ENCODE peak calls at places on chromosomes 13 and 19, in ten cellular contexts. One of them, this sample, is unnamed.

GRCh38 chr19:28744943-28745342 is 468.0 kb downstream of the UQCRFS1 start:
- DNase-seq in fibroblast of the aortic adventitia: no peak
- DNase-seq in left lung: no peak
- DNase-seq in foreskin fibroblast: no peak
- DNase-seq in fibroblast of lung: no peak
- DNase-seq in Peyer's patch: no peak
- DNase-seq in AG04450: no peak
- DNase-seq in cardiac muscle cell: no peak
- DNase-seq in CD8-positive, alpha-beta T cell: no peak
- DNase-seq in right lobe of liver: no peak
- DNase-seq in this sample: no peak

GRCh38 chr13:24709186-24709913 is 29.1 kb downstream of the ATP12A start:
- DNase-seq in foreskin fibroblast: no peak
- DNase-seq in right lobe of liver: no peak
- DNase-seq in CD8-positive, alpha-beta T cell: peak
- DNase-seq in fibroblast of lung: no peak
- DNase-seq in left lung: no peak
- DNase-seq in Peyer's patch: no peak
- DNase-seq in fibroblast of the aortic adventitia: no peak
- DNase-seq in cardiac muscle cell: no peak
- DNase-seq in AG04450: no peak
- DNase-seq in this sample: no peak

GRCh38 chr13:67880916-67881315 is 650.8 kb upstream of the PCDH9 start:
- DNase-seq in left lung: no peak
- DNase-seq in foreskin fibroblast: no peak
- DNase-seq in fibroblast of the aortic adventitia: no peak
- DNase-seq in Peyer's patch: no peak
- DNase-seq in fibroblast of lung: no peak
- DNase-seq in AG04450: no peak
- DNase-seq in CD8-positive, alpha-beta T cell: no peak
- DNase-seq in cardiac muscle cell: no peak
- DNase-seq in right lobe of liver: no peak
- DNase-seq in this sample: peak

GRCh38 chr19:32349724-32350475 is 4.5 kb downstream of the ZNF507 start:
- DNase-seq in fibroblast of lung: no peak
- DNase-seq in foreskin fibroblast: no peak
- DNase-seq in Peyer's patch: no peak
- DNase-seq in fibroblast of the aortic adventitia: no peak
- DNase-seq in cardiac muscle cell: no peak
- DNase-seq in CD8-positive, alpha-beta T cell: no peak
- DNase-seq in right lobe of liver: no peak
- DNase-seq in AG04450: no peak
- DNase-seq in left lung: no peak
- DNase-seq in this sample: no peak

GRCh38 chr13:26482451-26483197 is 74.9 kb upstream of the WASF3 start:
- DNase-seq in AG04450: no peak
- DNase-seq in Peyer's patch: peak
- DNase-seq in left lung: no peak
- DNase-seq in fibroblast of lung: peak
- DNase-seq in foreskin fibroblast: peak
- DNase-seq in CD8-positive, alpha-beta T cell: peak
- DNase-seq in cardiac muscle cell: peak
- DNase-seq in right lobe of liver: peak
- DNase-seq in fibroblast of the aortic adventitia: peak
- DNase-seq in this sample: peak

GRCh38 chr13:111922086-111922485 is 144.9 kb upstream of the SOX1 start:
- DNase-seq in foreskin fibroblast: no peak
- DNase-seq in cardiac muscle cell: no peak
- DNase-seq in CD8-positive, alpha-beta T cell: no peak
- DNase-seq in Peyer's patch: no peak
- DNase-seq in fibroblast of the aortic adventitia: no peak
- DNase-seq in left lung: peak
- DNase-seq in right lobe of liver: no peak
- DNase-seq in fibroblast of lung: no peak
- DNase-seq in AG04450: no peak
- DNase-seq in this sample: no peak

GRCh38 chr19:18543814-18544475 is 572 bp upstream of the FKBP8 start:
- DNase-seq in AG04450: no peak
- DNase-seq in foreskin fibroblast: peak
- DNase-seq in CD8-positive, alpha-beta T cell: peak
- DNase-seq in right lobe of liver: peak
- DNase-seq in fibroblast of the aortic adventitia: peak
- DNase-seq in Peyer's patch: peak
- DNase-seq in cardiac muscle cell: peak
- DNase-seq in left lung: peak
- DNase-seq in fibroblast of lung: peak
- DNase-seq in this sample: peak

GRCh38 chr19:17623224-17623935 is 64.8 kb downstream of the UNC13A start:
- DNase-seq in left lung: no peak
- DNase-seq in right lobe of liver: no peak
- DNase-seq in cardiac muscle cell: no peak
- DNase-seq in fibroblast of lung: no peak
- DNase-seq in AG04450: no peak
- DNase-seq in foreskin fibroblast: no peak
- DNase-seq in CD8-positive, alpha-beta T cell: no peak
- DNase-seq in fibroblast of the aortic adventitia: no peak
- DNase-seq in Peyer's patch: no peak
- DNase-seq in this sample: no peak

GRCh38 chr13:85737952-85738351 is 61.3 kb downstream of the SLITRK6 start:
- DNase-seq in fibroblast of lung: no peak
- DNase-seq in Peyer's patch: no peak
- DNase-seq in right lobe of liver: no peak
- DNase-seq in CD8-positive, alpha-beta T cell: no peak
- DNase-seq in foreskin fibroblast: no peak
- DNase-seq in AG04450: no peak
- DNase-seq in left lung: no peak
- DNase-seq in cardiac muscle cell: no peak
- DNase-seq in fibroblast of the aortic adventitia: no peak
- DNase-seq in this sample: no peak

GRCh38 chr13:99275093-99275469 is 16.9 kb upstream of the GPR18 start:
- DNase-seq in left lung: no peak
- DNase-seq in right lobe of liver: no peak
- DNase-seq in fibroblast of lung: peak
- DNase-seq in foreskin fibroblast: peak
- DNase-seq in AG04450: no peak
- DNase-seq in cardiac muscle cell: no peak
- DNase-seq in CD8-positive, alpha-beta T cell: peak
- DNase-seq in fibroblast of the aortic adventitia: peak
- DNase-seq in Peyer's patch: no peak
- DNase-seq in this sample: peak

GRCh38 chr19:42596391-42597071 is 1.8 kb upstream of the CEACAM8 start:
- DNase-seq in CD8-positive, alpha-beta T cell: peak
- DNase-seq in left lung: no peak
- DNase-seq in foreskin fibroblast: no peak
- DNase-seq in fibroblast of lung: peak
- DNase-seq in cardiac muscle cell: peak
- DNase-seq in fibroblast of the aortic adventitia: peak
- DNase-seq in Peyer's patch: peak
- DNase-seq in right lobe of liver: peak
- DNase-seq in AG04450: no peak
- DNase-seq in this sample: peak

GRCh38 chr19:1854542-1855039 is 6.3 kb upstream of the REXO1 start:
- DNase-seq in fibroblast of lung: no peak
- DNase-seq in left lung: no peak
- DNase-seq in Peyer's patch: no peak
- DNase-seq in foreskin fibroblast: no peak
- DNase-seq in AG04450: no peak
- DNase-seq in fibroblast of the aortic adventitia: no peak
- DNase-seq in right lobe of liver: peak
- DNase-seq in cardiac muscle cell: no peak
- DNase-seq in CD8-positive, alpha-beta T cell: no peak
- DNase-seq in this sample: no peak

GRCh38 chr19:1855040-1855827 is 7.0 kb upstream of the REXO1 start:
- DNase-seq in Peyer's patch: peak
- DNase-seq in AG04450: peak
- DNase-seq in fibroblast of the aortic adventitia: peak
- DNase-seq in CD8-positive, alpha-beta T cell: peak
- DNase-seq in left lung: peak
- DNase-seq in cardiac muscle cell: peak
- DNase-seq in right lobe of liver: peak
- DNase-seq in fibroblast of lung: peak
- DNase-seq in foreskin fibroblast: peak
- DNase-seq in this sample: peak

GRCh38 chr19:1853295-1854031 is 5.2 kb upstream of the REXO1 start:
- DNase-seq in fibroblast of the aortic adventitia: peak
- DNase-seq in cardiac muscle cell: peak
- DNase-seq in Peyer's patch: peak
- DNase-seq in foreskin fibroblast: peak
- DNase-seq in AG04450: no peak
- DNase-seq in fibroblast of lung: peak
- DNase-seq in CD8-positive, alpha-beta T cell: peak
- DNase-seq in left lung: peak
- DNase-seq in right lobe of liver: peak
- DNase-seq in this sample: peak

GRCh38 chr19:1852729-1853128 is 4.4 kb upstream of the REXO1 start:
- DNase-seq in AG04450: no peak
- DNase-seq in right lobe of liver: no peak
- DNase-seq in fibroblast of lung: no peak
- DNase-seq in foreskin fibroblast: no peak
- DNase-seq in Peyer's patch: no peak
- DNase-seq in cardiac muscle cell: no peak
- DNase-seq in CD8-positive, alpha-beta T cell: no peak
- DNase-seq in left lung: no peak
- DNase-seq in fibroblast of the aortic adventitia: no peak
- DNase-seq in this sample: no peak

GRCh38 chr19:1854032-1854541 is 5.8 kb upstream of the REXO1 start:
- DNase-seq in CD8-positive, alpha-beta T cell: no peak
- DNase-seq in left lung: no peak
- DNase-seq in Peyer's patch: no peak
- DNase-seq in fibroblast of the aortic adventitia: no peak
- DNase-seq in AG04450: no peak
- DNase-seq in fibroblast of lung: no peak
- DNase-seq in cardiac muscle cell: no peak
- DNase-seq in foreskin fibroblast: no peak
- DNase-seq in right lobe of liver: no peak
- DNase-seq in this sample: no peak
- H3K4me3 ChIP-seq in CD8-positive, alpha-beta T cell: no peak
- H3K4me3 ChIP-seq in left lung: no peak
- H3K4me3 ChIP-seq in Peyer's patch: no peak
- H3K4me3 ChIP-seq in fibroblast of the aortic adventitia: no peak
- H3K4me3 ChIP-seq in AG04450: no peak
- H3K4me3 ChIP-seq in fibroblast of lung: no peak
- H3K4me3 ChIP-seq in cardiac muscle cell: no peak
- H3K4me3 ChIP-seq in foreskin fibroblast: no peak
- H3K4me3 ChIP-seq in right lobe of liver: no peak
- H3K4me3 ChIP-seq in this sample: no peak

GRCh38 chr13:69580255-69580654 is 527.4 kb upstream of the ATXN8OS start:
- DNase-seq in AG04450: no peak
- DNase-seq in right lobe of liver: no peak
- DNase-seq in left lung: no peak
- DNase-seq in fibroblast of lung: no peak
- DNase-seq in foreskin fibroblast: no peak
- DNase-seq in CD8-positive, alpha-beta T cell: no peak
- DNase-seq in fibroblast of the aortic adventitia: no peak
- DNase-seq in cardiac muscle cell: no peak
- DNase-seq in Peyer's patch: no peak
- DNase-seq in this sample: no peak

DNA sequence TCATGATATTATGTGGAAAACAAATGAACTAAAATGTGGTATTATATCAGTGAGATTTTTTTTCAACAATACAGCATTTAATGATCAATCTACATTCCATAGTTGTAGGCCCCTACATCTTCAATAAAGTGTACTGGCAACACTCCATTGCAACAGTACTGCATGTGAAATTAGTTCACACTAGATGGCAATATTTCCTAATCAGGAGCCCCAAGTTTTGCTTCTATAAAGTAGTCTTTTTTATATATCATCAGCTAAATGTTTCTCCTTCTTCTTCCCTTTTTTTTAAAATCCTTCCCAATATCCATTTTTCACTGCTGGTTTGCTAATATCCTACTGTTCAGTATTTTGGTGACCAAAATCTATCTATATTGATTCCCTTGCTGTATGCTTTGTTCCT is 528.3 kb upstream of the ATXN8OS start:
- DNase-seq in fibroblast of the aortic adventitia: no peak
- DNase-seq in foreskin fibroblast: no peak
- DNase-seq in AG04450: no peak
- DNase-seq in right lobe of liver: no peak
- DNase-seq in Peyer's patch: no peak
- DNase-seq in CD8-positive, alpha-beta T cell: no peak
- DNase-seq in cardiac muscle cell: peak
- DNase-seq in fibroblast of lung: no peak
- DNase-seq in left lung: no peak
- DNase-seq in this sample: no peak
- TF ChIP-seq CTCF in fibroblast of the aortic adventitia: no peak
- TF ChIP-seq CTCF in foreskin fibroblast: no peak
- TF ChIP-seq CTCF in AG04450: no peak
- TF ChIP-seq CTCF in right lobe of liver: peak
- TF ChIP-seq CTCF in Peyer's patch: no peak
- TF ChIP-seq CTCF in CD8-positive, alpha-beta T cell: no peak
- TF ChIP-seq CTCF in cardiac muscle cell: no peak
- TF ChIP-seq CTCF in fibroblast of lung: no peak
- TF ChIP-seq CTCF in left lung: no peak
- TF ChIP-seq CTCF in this sample: no peak

GRCh38 chr13:113493315-113493951 is 2.9 kb upstream of the DCUN1D2 start:
- DNase-seq in cardiac muscle cell: no peak
- DNase-seq in AG04450: peak
- DNase-seq in Peyer's patch: no peak
- DNase-seq in left lung: no peak
- DNase-seq in right lobe of liver: no peak
- DNase-seq in foreskin fibroblast: peak
- DNase-seq in CD8-positive, alpha-beta T cell: no peak
- DNase-seq in fibroblast of the aortic adventitia: peak
- DNase-seq in fibroblast of lung: peak
- DNase-seq in this sample: peak
- H3K4me3 ChIP-seq in cardiac muscle cell: no peak
- H3K4me3 ChIP-seq in AG04450: peak
- H3K4me3 ChIP-seq in Peyer's patch: no peak
- H3K4me3 ChIP-seq in left lung: no peak
- H3K4me3 ChIP-seq in right lobe of liver: no peak
- H3K4me3 ChIP-seq in foreskin fibroblast: peak
- H3K4me3 ChIP-seq in CD8-positive, alpha-beta T cell: no peak
- H3K4me3 ChIP-seq in fibroblast of the aortic adventitia: peak
- H3K4me3 ChIP-seq in fibroblast of lung: peak
- H3K4me3 ChIP-seq in this sample: peak

DNA sequence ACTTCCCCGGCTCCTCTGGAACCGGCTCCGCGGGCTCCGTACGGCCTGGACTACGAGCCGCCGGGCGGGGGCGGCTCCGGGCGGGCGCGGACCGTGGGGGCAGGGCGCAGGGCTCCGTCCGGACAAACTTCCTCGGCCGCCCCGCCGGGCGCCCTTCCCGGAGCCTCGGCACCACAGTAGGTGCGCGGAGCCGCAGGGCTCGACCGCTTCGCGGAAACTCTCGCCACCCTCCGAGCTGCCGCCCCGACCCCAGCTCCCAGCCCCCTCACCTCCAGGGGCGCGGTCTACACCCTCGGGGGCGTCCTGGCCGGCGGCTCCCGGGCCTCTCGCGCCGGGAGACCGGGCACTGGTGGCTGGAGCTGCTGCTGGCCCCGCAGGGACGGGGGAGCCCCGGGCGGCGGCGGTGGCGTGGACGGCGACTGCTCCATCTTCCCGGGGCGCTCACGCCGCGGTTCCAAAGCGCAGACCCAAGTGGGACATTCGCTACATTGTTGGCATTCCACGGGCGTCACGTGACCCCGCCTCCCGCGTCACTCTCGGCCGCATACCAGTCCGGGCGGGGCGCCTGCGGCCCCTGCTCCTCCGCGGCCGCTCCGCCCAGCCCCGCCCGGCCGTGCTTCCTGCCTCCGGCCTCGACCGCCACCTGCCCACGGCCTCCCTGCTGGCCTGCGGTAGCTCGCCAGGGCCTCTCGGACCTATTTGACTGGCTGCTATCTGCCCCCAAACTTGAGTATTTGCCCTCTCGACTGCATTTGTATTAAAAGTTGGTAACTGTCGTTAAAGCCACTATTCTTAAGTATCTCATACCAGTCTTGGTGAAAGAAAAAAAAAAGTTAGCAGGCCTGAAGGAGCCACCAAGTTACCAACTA is at the start of gene LATS2:
- DNase-seq in cardiac muscle cell: peak
- DNase-seq in AG04450: peak
- DNase-seq in right lobe of liver: peak
- DNase-seq in fibroblast of the aortic adventitia: peak
- DNase-seq in CD8-positive, alpha-beta T cell: peak
- DNase-seq in fibroblast of lung: peak
- DNase-seq in foreskin fibroblast: peak
- DNase-seq in left lung: peak
- DNase-seq in Peyer's patch: peak
- DNase-seq in this sample: peak
- TF ChIP-seq CTCF in cardiac muscle cell: peak
- TF ChIP-seq CTCF in AG04450: peak
- TF ChIP-seq CTCF in right lobe of liver: peak
- TF ChIP-seq CTCF in fibroblast of the aortic adventitia: peak
- TF ChIP-seq CTCF in CD8-positive, alpha-beta T cell: no peak
- TF ChIP-seq CTCF in fibroblast of lung: peak
- TF ChIP-seq CTCF in foreskin fibroblast: no peak
- TF ChIP-seq CTCF in left lung: peak
- TF ChIP-seq CTCF in Peyer's patch: peak
- TF ChIP-seq CTCF in this sample: peak

This sample was measured in choroid plexus epithelial cell.